ENCODE peak calls at places on chromosome 5, in ten cellular contexts. V is CD8-positive, alpha-beta memory T cell; W is psoas muscle; C is fibroblast of lung; L is iPS DF 6.9; O is WERI-Rb-1; G is body of pancreas; U is left ventricle myocardium inferior; M is PC-3; B is IMR-90. J is an unnamed sample.

GRCh38 chr5:36108758-36109245 is 42.1 kb upstream of the UGT3A2 start:
- DNase-seq in V (no peak), W (no peak), C (peak; percentile 4), L (no peak), O (no peak), G (no peak), U (no peak), M (peak; percentile 69), B (no peak), J (no peak)

GRCh38 chr5:146744358-146744757 is 134.2 kb downstream of the PPP2R2B start:
- DNase-seq in V (no peak), W (no peak), C (peak; percentile 4), L (no peak), O (no peak), G (no peak), U (no peak), M (peak; percentile 36), B (peak; percentile 36), J (no peak)

GRCh38 chr5:90111354-90112070 is 298.0 kb downstream of the CETN3 start:
- DNase-seq in V (no peak), W (no peak), C (peak; percentile 49), L (no peak), O (no peak), G (no peak), U (no peak), M (no peak), B (no peak), J (no peak)

GRCh38 chr5:38889424-38889823 is 43.6 kb downstream of the OSMR start:
- DNase-seq in V (no peak), W (no peak), C (no peak), L (no peak), O (no peak), G (no peak), U (no peak), M (no peak), B (no peak), J (no peak)

GRCh38 chr5:172266676-172267092 is 16.9 kb downstream of the UBTD2 start:
- DNase-seq in V (no peak), W (no peak), C (peak; percentile 60), L (no peak), O (no peak), G (no peak), U (no peak), M (no peak), B (peak; percentile 36), J (no peak)

GRCh38 chr5:176921669-176922196 is 22.6 kb upstream of the HK3 start:
- DNase-seq in V (no peak), W (no peak), C (peak; percentile 28), L (no peak), O (no peak), G (no peak), U (no peak), M (no peak), B (peak; percentile 21), J (no peak)

GRCh38 chr5:107487056-107487461 is 183.7 kb downstream of the EFNA5 start:
- DNase-seq in V (no peak), W (peak; percentile 19), C (peak; percentile 28), L (no peak), O (no peak), G (no peak), U (no peak), M (no peak), B (peak; percentile 28), J (no peak)

GRCh38 chr5:135561266-135561665 is 17.5 kb downstream of the CXCL14 start:
- DNase-seq in V (no peak), W (no peak), C (no peak), L (no peak), O (no peak), G (no peak), U (no peak), M (no peak), B (no peak), J (no peak)

GRCh38 chr5:111127453-111128195 is 35.5 kb downstream of the WDR36 start:
- DNase-seq in V (no peak), W (no peak), C (no peak), L (no peak), O (no peak), G (no peak), U (no peak), M (peak; percentile 63), B (no peak), J (no peak)

GRCh38 chr5:111494350-111494999 is 17.9 kb downstream of the STARD4 start:
- DNase-seq in V (no peak), W (no peak), C (peak; percentile 56), L (no peak), O (no peak), G (no peak), U (no peak), M (no peak), B (peak; percentile 23), J (no peak)

DNA sequence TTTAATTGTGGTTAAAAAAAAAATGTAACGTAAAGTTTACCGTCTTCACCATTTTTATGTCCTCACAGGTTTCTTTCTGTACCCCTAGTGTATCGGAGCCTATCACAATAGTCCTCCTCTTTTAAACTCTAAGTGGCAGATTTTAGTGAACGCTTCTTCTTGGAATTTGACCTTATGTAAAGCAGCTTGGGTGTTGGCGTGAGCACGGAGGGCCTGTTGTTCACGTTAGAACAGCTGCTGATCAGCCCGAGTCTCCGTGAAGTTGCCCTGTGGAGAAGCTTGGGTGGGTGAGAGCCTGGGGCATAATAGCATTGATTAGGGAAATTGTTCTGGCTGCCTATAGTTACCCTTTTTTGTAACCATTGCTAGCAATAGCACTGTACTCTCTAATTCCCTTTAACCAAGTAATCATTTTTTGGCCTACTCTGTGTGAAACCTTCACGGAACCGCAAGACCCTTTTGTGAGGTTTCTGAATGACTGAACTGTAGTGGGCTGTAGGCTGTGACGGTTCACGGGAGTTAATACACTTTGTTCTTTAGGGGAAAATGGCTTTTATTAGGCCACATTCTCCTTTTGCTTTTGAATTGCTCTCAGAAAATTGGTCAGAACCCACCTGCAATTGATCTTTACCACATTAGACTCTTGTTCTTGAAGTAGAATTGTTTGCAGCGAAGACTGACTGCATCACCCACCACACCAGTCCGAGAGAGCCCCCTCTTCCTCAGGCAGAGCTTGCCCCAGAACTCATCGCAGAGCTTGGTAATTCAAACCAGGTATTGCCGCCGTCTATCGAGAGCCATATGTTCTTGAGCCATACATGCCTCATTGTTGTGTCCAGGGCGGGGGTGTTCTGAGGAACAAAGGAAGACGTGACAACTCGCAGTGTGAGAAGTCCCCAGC is 166.7 kb upstream of the OTULINL start:
- DNase-seq in V (no peak), W (no peak), C (no peak), L (no peak), O (no peak), G (no peak), U (no peak), M (no peak), B (no peak), J (no peak)
- H3K4me3 ChIP-seq in V (no peak overlapping the region), W (no peak overlapping the region), C (no peak overlapping the region), L (no peak overlapping the region), O (no peak overlapping the region), G (no peak overlapping the region), U (no peak overlapping the region), M (no peak overlapping the region), B (no peak overlapping the region), J (no peak overlapping the region)

DNA sequence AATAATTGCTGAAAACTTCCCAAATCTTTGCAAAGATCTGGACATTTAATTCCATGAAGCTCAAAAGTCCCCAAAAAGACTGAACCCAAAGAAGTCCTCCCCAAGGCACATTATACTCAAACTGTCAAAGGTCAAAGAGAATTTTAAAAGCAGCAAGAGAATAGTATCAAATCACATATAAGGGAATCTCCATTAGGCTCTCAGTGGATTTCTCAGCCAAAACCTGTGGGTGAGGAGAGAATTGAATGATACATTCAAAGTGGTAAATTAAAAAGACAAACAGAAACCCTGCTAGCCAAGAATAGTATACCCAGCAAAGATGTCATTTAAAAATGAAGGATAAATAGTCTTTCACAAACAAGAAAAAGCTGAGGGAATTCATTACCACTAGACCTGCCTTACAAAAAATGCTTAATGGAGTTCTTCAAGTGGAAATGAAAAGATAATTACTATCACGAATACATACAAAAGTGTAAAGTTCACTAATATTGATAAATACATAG is 134.1 kb downstream of the NDUFS4 start:
- DNase-seq in V (no peak), W (no peak), C (no peak), L (no peak), O (no peak), G (no peak), U (no peak), M (no peak), B (no peak), J (no peak)
- H3K9me3 ChIP-seq in V (peaks cover 13% of the 10 kb centered on the region), W (peaks cover 47% of the 10 kb centered on the region), C (no peaks in the 10 kb centered on the region), L (no peaks in the 10 kb centered on the region), O (no peaks in the 10 kb centered on the region), G (no peaks in the 10 kb centered on the region), U (peaks cover 95% of the 10 kb centered on the region), M (peaks cover 5% of the 10 kb centered on the region), B (peaks cover 14% of the 10 kb centered on the region), J (peaks cover 2% of the 10 kb centered on the region)

GRCh38 chr5:179415291-179416060 is 70.2 kb upstream of the ADAMTS2 start:
- DNase-seq in V (no peak), W (no peak), C (no peak), L (no peak), O (no peak), G (no peak), U (no peak), M (no peak), B (no peak), J (no peak)

GRCh38 chr5:179417696-179418095 is 72.4 kb upstream of the ADAMTS2 start:
- DNase-seq in V (no peak), W (no peak), C (no peak), L (no peak), O (no peak), G (no peak), U (no peak), M (no peak), B (no peak), J (no peak)

GRCh38 chr5:179418972-179419371 is 73.7 kb upstream of the ADAMTS2 start:
- DNase-seq in V (no peak), W (no peak), C (no peak), L (no peak), O (no peak), G (no peak), U (no peak), M (no peak), B (no peak), J (no peak)

GRCh38 chr5:179416114-179416730 is 71.0 kb upstream of the ADAMTS2 start:
- DNase-seq in V (no peak), W (no peak), C (no peak), L (no peak), O (no peak), G (no peak), U (no peak), M (no peak), B (no peak), J (no peak)

GRCh38 chr5:179416906-179417470 is 71.7 kb upstream of the ADAMTS2 start:
- DNase-seq in V (no peak), W (no peak), C (no peak), L (no peak), O (no peak), G (no peak), U (no peak), M (no peak), B (no peak), J (no peak)
- H3K4me3 ChIP-seq in V (no peak overlapping the region), W (no peak overlapping the region), C (no peak overlapping the region), L (no peak overlapping the region), O (no peak overlapping the region), G (no peak overlapping the region), U (no peak overlapping the region), M (no peak overlapping the region), B (no peak overlapping the region), J (no peak overlapping the region)

DNA sequence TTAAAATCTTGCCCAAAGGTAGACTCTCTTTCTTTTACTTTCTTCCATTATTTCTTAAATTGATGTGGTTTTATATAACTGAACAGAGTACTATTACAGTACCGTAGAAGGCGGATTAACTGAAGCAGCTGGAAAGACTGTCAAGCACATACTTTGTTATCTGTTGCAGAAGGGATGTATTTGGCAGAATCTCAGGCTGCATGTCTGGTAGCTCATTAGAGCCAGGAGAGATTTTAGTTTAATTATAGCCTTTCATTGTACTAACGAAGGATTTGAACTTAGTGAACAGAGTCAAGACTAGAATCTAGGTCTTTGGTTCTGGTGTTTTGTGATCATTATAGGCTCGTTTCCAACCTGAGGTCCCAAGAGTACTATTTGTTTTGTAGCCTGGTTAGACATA is 20.6 kb downstream of the ZNF354C start:
- DNase-seq in V (no peak), W (no peak), C (no peak), L (no peak), O (no peak), G (no peak), U (no peak), M (no peak), B (no peak), J (no peak)
- H3K9me3 ChIP-seq in V (peaks cover 66% of the 10 kb centered on the region), W (peaks cover 99% of the 10 kb centered on the region), C (peaks cover 17% of the 10 kb centered on the region), L (peaks cover 19% of the 10 kb centered on the region), O (peaks cover 11% of the 10 kb centered on the region), G (no peaks in the 10 kb centered on the region), U (peaks cover 100% of the 10 kb centered on the region), M (peaks cover 12% of the 10 kb centered on the region), B (peaks cover 75% of the 10 kb centered on the region), J (peaks cover 31% of the 10 kb centered on the region)

J was measured in right cardiac atrium.